ENCODE peak calls at places on chromosomes 6 and 20, in nine cellular contexts. H, P, L, T, G, I, X, U and N are unnamed samples.
A peak's percentile ranks its signal among the peaks of the same experiment; 100 is the strongest.

GRCh38 chr6:134822920-134823430 is 126.9 kb downstream of the ALDH8A1 start:
- DNase-seq in H (peak; percentile 89), P (peak; percentile 20), L (peak; percentile 92), T (peak; percentile 70), G (no peak), I (peak; percentile 22), X (no peak), U (peak; percentile 54), N (no peak)

GRCh38 chr6:154412106-154412820 is 55.7 kb upstream of the IPCEF1 start:
- DNase-seq in H (no peak), P (no peak), L (no peak), T (no peak), G (no peak), I (no peak), X (no peak), U (no peak), N (no peak)

GRCh38 chr6:47093169-47093568 is 51.0 kb upstream of the ADGRF1 start:
- DNase-seq in H (no peak), P (no peak), L (no peak), T (no peak), G (no peak), I (no peak), X (no peak), U (no peak), N (no peak)

GRCh38 chr20:10935658-10936057 is 261.9 kb upstream of the JAG1 start:
- DNase-seq in H (no peak), P (no peak), L (no peak), T (no peak), G (no peak), I (no peak), X (no peak), U (no peak), N (no peak)

GRCh38 chr6:129031051-129031599 is 148.2 kb downstream of the LAMA2 start:
- DNase-seq in H (no peak), P (no peak), L (peak; percentile 85), T (peak; percentile 12), G (no peak), I (no peak), X (no peak), U (no peak), N (no peak)

GRCh38 chr6:36616888-36617521 is 22.8 kb downstream of the SRSF3 start:
- DNase-seq in H (no peak), P (no peak), L (no peak), T (no peak), G (no peak), I (peak; percentile 87), X (no peak), U (peak; percentile 71), N (no peak)

GRCh38 chr20:32941155-32941885 is 62.9 kb downstream of the SUN5 start:
- DNase-seq in H (no peak), P (no peak), L (no peak), T (no peak), G (no peak), I (no peak), X (no peak), U (no peak), N (no peak)

GRCh38 chr20:53162251-53162835 is 190.2 kb downstream of the TSHZ2 start:
- DNase-seq in H (peak; percentile 43), P (no peak), L (peak; percentile 64), T (peak; percentile 67), G (no peak), I (peak; percentile 76), X (peak; percentile 21), U (no peak), N (no peak)

GRCh38 chr6:128731249-128732165 is 151.4 kb upstream of the LAMA2 start:
- DNase-seq in H (peak; percentile 78), P (no peak), L (peak; percentile 77), T (peak; percentile 40), G (no peak), I (no peak), X (no peak), U (no peak), N (no peak)

GRCh38 chr6:89314692-89315091 is 407 bp downstream of the GABRR2 start:
- DNase-seq in H (no peak), P (no peak), L (no peak), T (no peak), G (no peak), I (no peak), X (no peak), U (no peak), N (no peak)

GRCh38 chr6:121383478-121383877 is 49.2 kb upstream of the TBC1D32 start:
- DNase-seq in H (no peak), P (no peak), L (no peak), T (no peak), G (no peak), I (no peak), X (no peak), U (no peak), N (no peak)

GRCh38 chr6:78831492-78831891 is 35.9 kb upstream of the IRAK1BP1 start:
- DNase-seq in H (peak; percentile 15), P (no peak), L (peak; percentile 74), T (no peak), G (no peak), I (peak; percentile 41), X (no peak), U (no peak), N (no peak)

GRCh38 chr6:168123165-168123911 is 44.3 kb upstream of the FRMD1 start:
- DNase-seq in H (no peak), P (no peak), L (no peak), T (no peak), G (no peak), I (no peak), X (no peak), U (no peak), N (no peak)

GRCh38 chr6:159493888-159494632 is 199.0 kb downstream of the SOD2 start:
- DNase-seq in H (no peak), P (no peak), L (no peak), T (no peak), G (no peak), I (no peak), X (no peak), U (no peak), N (no peak)

GRCh38 chr6:28142446-28142845 is 763 bp downstream of the ZKSCAN8 start:
- DNase-seq in H (no peak), P (no peak), L (peak; percentile 17), T (no peak), G (no peak), I (no peak), X (no peak), U (no peak), N (no peak)

GRCh38 chr6:151240861-151241642 is 1.3 kb downstream of the AKAP12 start:
- DNase-seq in H (peak; percentile 69), P (no peak), L (peak; percentile 80), T (no peak), G (peak; percentile 61), I (peak; percentile 33), X (peak; percentile 39), U (no peak), N (peak; percentile 73)

GRCh38 chr6:16168858-16169257 is 40.0 kb downstream of the MYLIP start:
- DNase-seq in H (peak; percentile 53), P (no peak), L (peak; percentile 77), T (peak; percentile 30), G (no peak), I (no peak), X (no peak), U (no peak), N (no peak)

GRCh38 chr6:133358598-133358997 is 117.4 kb downstream of the EYA4 start:
- DNase-seq in H (no peak), P (no peak), L (no peak), T (no peak), G (no peak), I (no peak), X (no peak), U (no peak), N (no peak)

GRCh38 chr6:56955171-56956155 is 556 bp downstream of the BEND6 start:
- DNase-seq in H (peak; percentile 78), P (peak; percentile 62), L (peak; percentile 95), T (peak; percentile 88), G (peak; percentile 86), I (peak; percentile 63), X (peak; percentile 38), U (peak; percentile 81), N (peak; percentile 81)

GRCh38 chr6:32637219-32637880 is at the start of gene HLA-DQA1:
- DNase-seq in H (no peak), P (no peak), L (peak; percentile 4), T (no peak), G (no peak), I (peak; percentile 25), X (no peak), U (no peak), N (no peak)

GRCh38 chr20:58852559-58853271 is at the start of gene GNAS:
- DNase-seq in H (peak; percentile 82), P (peak; percentile 54), L (peak; percentile 76), T (peak; percentile 27), G (peak; percentile 79), I (peak; percentile 28), X (no peak), U (peak; percentile 68), N (peak; percentile 76)

GRCh38 chr6:15897063-15897934 is 231.6 kb upstream of the MYLIP start:
- DNase-seq in H (no peak), P (no peak), L (peak; percentile 73), T (peak; percentile 58), G (no peak), I (peak; percentile 70), X (no peak), U (no peak), N (no peak)

GRCh38 chr6:57243954-57244353 is 21.8 kb upstream of the RAB23 start:
- DNase-seq in H (no peak), P (no peak), L (no peak), T (no peak), G (no peak), I (no peak), X (no peak), U (no peak), N (no peak)

GRCh38 chr6:16503919-16504554 is 257.2 kb downstream of the ATXN1 start:
- DNase-seq in H (no peak), P (no peak), L (no peak), T (no peak), G (no peak), I (no peak), X (no peak), U (no peak), N (no peak)

GRCh38 chr6:130324657-130325056 is 41.2 kb upstream of the TMEM200A start:
- DNase-seq in H (no peak), P (no peak), L (peak; percentile 79), T (peak; percentile 72), G (no peak), I (peak; percentile 19), X (no peak), U (no peak), N (no peak)

GRCh38 chr6:160043784-160044183 is 74.9 kb downstream of the IGF2R start:
- DNase-seq in H (no peak), P (no peak), L (no peak), T (no peak), G (no peak), I (no peak), X (no peak), U (no peak), N (no peak)

GRCh38 chr20:56424931-56425330 is 12.9 kb downstream of the CASS4 start:
- DNase-seq in H (no peak), P (no peak), L (no peak), T (no peak), G (no peak), I (no peak), X (no peak), U (no peak), N (no peak)

GRCh38 chr6:145841668-145842067 is 27.1 kb upstream of the FBXO30 start:
- DNase-seq in H (no peak), P (no peak), L (no peak), T (no peak), G (no peak), I (no peak), X (no peak), U (no peak), N (no peak)

GRCh38 chr20:59220161-59220560 is 56.5 kb downstream of the ZNF831 start:
- DNase-seq in H (no peak), P (no peak), L (no peak), T (no peak), G (no peak), I (no peak), X (no peak), U (no peak), N (no peak)

GRCh38 chr6:35905841-35906498 is 14.9 kb downstream of the SRPK1 start:
- DNase-seq in H (no peak), P (no peak), L (peak; percentile 24), T (no peak), G (no peak), I (no peak), X (no peak), U (no peak), N (no peak)

GRCh38 chr20:15949391-15949790 is 623.9 kb downstream of the KIF16B start:
- DNase-seq in H (no peak), P (no peak), L (no peak), T (no peak), G (no peak), I (no peak), X (no peak), U (no peak), N (no peak)